ENCODE peak calls at places on chromosomes 2 and 18, in six cellular contexts. K is iris pigment epithelial cell, S is AG04450, Q is nucleus accumbens, U is NCI-H2029, B is adrenal gland. O is an unnamed sample.

GRCh38 chr2:28523873-28524272 is 28.0 kb downstream of the PLB1 start:
- DNase-seq in Q (no peak), B (no peak), S (no peak), K (no peak), U (no peak), O (no peak)

GRCh38 chr18:48794251-48794970 is 156.4 kb downstream of the SMAD7 start:
- DNase-seq in U (no peak), B (peak; percentile 4), S (no peak), K (no peak), Q (no peak), O (no peak)

GRCh38 chr18:40917096-40917495 is 1037.9 kb upstream of the PIK3C3 start:
- DNase-seq in U (no peak), Q (no peak), S (no peak), K (peak; percentile 77), B (no peak), O (no peak)

GRCh38 chr2:25831744-25832449 is 46.4 kb downstream of the ASXL2 start:
- DNase-seq in S (no peak), U (no peak), Q (no peak), B (no peak), K (no peak), O (no peak)

GRCh38 chr2:205175831-205176230 is 506.5 kb upstream of the NRP2 start:
- DNase-seq in B (no peak), K (no peak), Q (no peak), U (no peak), S (no peak), O (no peak)

GRCh38 chr18:9058426-9058825 is 44.1 kb upstream of the NDUFV2 start:
- DNase-seq in B (no peak), K (no peak), S (no peak), U (no peak), Q (no peak), O (no peak)

GRCh38 chr18:44986933-44987332 is 306.2 kb downstream of the SETBP1 start:
- DNase-seq in K (peak; percentile 33), B (no peak), Q (no peak), S (no peak), U (no peak), O (no peak)

GRCh38 chr18:55088000-55088401 is 128.7 kb upstream of the CCDC68 start:
- DNase-seq in K (no peak), B (no peak), Q (no peak), S (no peak), U (no peak), O (no peak)

GRCh38 chr18:22314406-22314805 is 103.3 kb downstream of the CTAGE1 start:
- DNase-seq in K (peak; percentile 97), S (peak; percentile 85), U (no peak), Q (no peak), B (no peak), O (no peak)

GRCh38 chr18:9055185-9055584 is 47.3 kb upstream of the NDUFV2 start:
- DNase-seq in U (no peak), K (peak; percentile 86), S (peak; percentile 27), Q (no peak), B (no peak), O (peak; percentile 56)

GRCh38 chr2:118835739-118836410 is 11.6 kb downstream of the EN1 start:
- DNase-seq in S (no peak), Q (no peak), B (no peak), K (no peak), U (no peak), O (no peak)

GRCh38 chr2:84880645-84881521 is at the start of gene TRABD2A:
- DNase-seq in S (no peak), B (no peak), U (no peak), K (peak; percentile 62), Q (no peak), O (no peak)

GRCh38 chr2:9333591-9334171 is 89.6 kb downstream of the ITGB1BP1 start:
- DNase-seq in K (peak; percentile 92), B (peak; percentile 70), U (peak; percentile 29), Q (peak; percentile 54), S (peak; percentile 70), O (peak; percentile 39)